ENCODE peak calls at places on chromosomes 16 and 17, in four cellular contexts. M, E, N and T are unnamed samples.

GRCh38 chr17:74840989-74841666 is 18.6 kb downstream of the GRIN2C start:
- DNase-seq in E (peak), M (no peak), N (peak), T (no peak)

GRCh38 chr16:56625140-56625942 is at the start of gene MT1E:
- DNase-seq in E (no peak), N (peak), M (peak), T (peak)

GRCh38 chr17:1485748-1486376 is 6.6 kb downstream of the MYO1C start:
- DNase-seq in N (no peak), M (peak), E (peak), T (peak)

GRCh38 chr17:35254107-35254802 is 11.4 kb downstream of the SLFN5 start:
- DNase-seq in E (no peak), N (peak), M (no peak), T (no peak)

GRCh38 chr16:19879241-19879792 is 5.3 kb downstream of the GPRC5B start:
- DNase-seq in N (peak), M (peak), E (no peak), T (peak)

GRCh38 chr17:27222515-27222914 is 71.4 kb upstream of the WSB1 start:
- DNase-seq in M (no peak), N (no peak), E (no peak), T (no peak)

GRCh38 chr16:27470567-27471431 is 68.8 kb downstream of the IL21R start:
- DNase-seq in M (no peak), N (peak), E (peak), T (no peak)

GRCh38 chr16:67246081-67246944 is 968 bp downstream of the FHOD1 start:
- DNase-seq in E (peak), N (peak), M (peak), T (peak)

GRCh38 chr17:66764559-66764958 is 70.4 kb upstream of the CACNG5 start:
- DNase-seq in E (no peak), M (no peak), N (no peak), T (no peak)

GRCh38 chr17:72351884-72352346 is 231.1 kb downstream of the SOX9 start:
- DNase-seq in E (no peak), N (no peak), M (peak), T (peak)

GRCh38 chr16:52469775-52470174 is 77.2 kb downstream of the TOX3 start:
- DNase-seq in M (no peak), E (no peak), N (peak), T (no peak)

GRCh38 chr17:30505868-30506417 is 28.7 kb downstream of the GOSR1 start:
- DNase-seq in M (no peak), N (no peak), E (no peak), T (no peak)

GRCh38 chr17:29133146-29133713 is 47.0 kb downstream of the MYO18A start:
- DNase-seq in N (no peak), M (no peak), E (peak), T (no peak)

GRCh38 chr16:16009396-16009795 is 60.0 kb downstream of the ABCC1 start:
- DNase-seq in E (no peak), M (no peak), N (no peak), T (no peak)

GRCh38 chr17:37361543-37361942 is 14.2 kb upstream of the C17orf78 start:
- DNase-seq in M (no peak), E (no peak), N (no peak), T (no peak)

GRCh38 chr17:47700471-47701449 is 6.8 kb downstream of the TBKBP1 start:
- DNase-seq in N (no peak), M (no peak), E (no peak), T (no peak)

GRCh38 chr16:85612801-85613608 is at the start of gene GSE1:
- DNase-seq in M (peak), E (peak), N (peak), T (peak)

GRCh38 chr16:17162560-17162959 is 308.2 kb downstream of the XYLT1 start:
- DNase-seq in N (no peak), M (no peak), E (no peak), T (no peak)

GRCh38 chr17:19021622-19022083 is 17.1 kb upstream of the FAM83G start:
- DNase-seq in E (peak), M (peak), N (no peak), T (peak)

GRCh38 chr17:19022747-19023146 is 18.2 kb upstream of the FAM83G start:
- DNase-seq in M (no peak), N (no peak), E (no peak), T (no peak)

GRCh38 chr17:19023209-19023999 is 18.8 kb upstream of the FAM83G start:
- DNase-seq in M (no peak), N (no peak), E (peak), T (no peak)

GRCh38 chr17:19020016-19020415 is 15.5 kb upstream of the FAM83G start:
- DNase-seq in M (no peak), N (no peak), E (no peak), T (no peak)

GRCh38 chr17:19022128-19022527 is 17.6 kb upstream of the FAM83G start:
- DNase-seq in E (no peak), N (no peak), M (no peak), T (no peak)
- TF ChIP-seq JUN in E (no peak), N (no peak), M (no peak), T (no peak)

DNA sequence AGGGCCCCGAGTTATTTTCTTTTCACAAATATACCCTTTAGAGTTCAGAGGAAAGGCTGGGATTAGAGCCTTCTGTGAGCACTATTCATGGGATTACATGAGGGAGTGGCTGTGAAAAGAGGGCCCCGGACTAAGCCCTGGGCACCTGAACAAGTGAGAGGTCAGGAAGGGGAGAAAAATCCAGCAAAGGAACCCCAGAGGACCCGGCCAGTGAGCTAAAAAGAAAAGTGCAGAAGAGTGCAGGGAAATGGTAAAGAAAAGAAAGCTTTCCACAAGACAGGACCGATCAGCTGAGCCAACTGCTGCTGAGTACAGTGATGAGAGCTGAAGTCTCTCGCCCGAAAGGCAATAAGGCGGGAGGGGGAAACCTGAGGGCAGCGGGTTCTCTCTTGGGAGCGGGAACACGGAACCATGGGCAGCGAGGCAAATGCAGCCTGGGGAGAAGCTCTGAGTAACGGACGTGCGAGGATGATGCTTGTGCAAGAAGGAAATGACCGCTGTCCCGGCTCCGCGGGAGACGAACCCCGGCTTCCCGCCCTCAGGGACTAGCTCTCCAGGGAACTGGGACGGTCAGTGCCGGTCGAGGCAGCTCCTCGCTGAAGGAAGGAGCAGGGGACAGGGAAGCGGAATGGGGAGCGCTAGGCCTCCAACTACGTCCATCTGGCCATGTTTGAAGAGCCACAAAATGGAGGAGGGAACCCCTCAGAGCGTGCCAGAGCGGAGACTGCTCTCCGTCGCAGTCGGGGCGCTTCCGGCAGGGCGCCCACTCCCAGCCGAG is 665 bp upstream of the ALDH3A2 start:
- DNase-seq in M (peak), E (no peak), N (peak), T (peak)
- TF ChIP-seq ATF3 in M (no peak), E (no peak), N (no peak), T (no peak)

DNA sequence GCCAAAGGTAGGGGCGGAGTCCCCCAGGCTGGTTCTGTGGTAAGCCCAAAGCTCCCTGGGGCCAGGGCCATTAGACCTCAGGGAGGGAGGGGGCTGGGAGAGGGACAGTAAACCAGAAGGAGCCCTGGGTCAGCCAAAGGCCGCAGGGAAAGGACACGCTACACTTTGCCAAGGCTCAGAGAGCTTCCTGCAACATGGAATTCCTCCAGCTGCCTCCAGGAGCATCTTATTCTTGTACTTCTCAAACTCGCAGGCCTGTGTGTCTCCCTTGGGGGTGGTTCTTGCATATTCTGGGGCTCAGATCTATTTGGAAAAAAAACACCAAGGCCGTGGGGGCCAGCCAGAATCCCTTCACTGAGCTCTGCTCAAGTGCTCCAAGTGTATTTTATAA is 25.1 kb downstream of the AKAP1 start:
- DNase-seq in N (no peak), M (no peak), E (no peak), T (no peak)
- TF ChIP-seq ATF2 in N (no peak), M (no peak), E (no peak), T (no peak)

GRCh38 chr17:50440172-50440837 is 14.3 kb downstream of the ACSF2 start:
- DNase-seq in E (no peak), M (no peak), N (peak), T (no peak)
- TF ChIP-seq JUN in E (no peak), M (no peak), N (no peak), T (no peak)

DNA sequence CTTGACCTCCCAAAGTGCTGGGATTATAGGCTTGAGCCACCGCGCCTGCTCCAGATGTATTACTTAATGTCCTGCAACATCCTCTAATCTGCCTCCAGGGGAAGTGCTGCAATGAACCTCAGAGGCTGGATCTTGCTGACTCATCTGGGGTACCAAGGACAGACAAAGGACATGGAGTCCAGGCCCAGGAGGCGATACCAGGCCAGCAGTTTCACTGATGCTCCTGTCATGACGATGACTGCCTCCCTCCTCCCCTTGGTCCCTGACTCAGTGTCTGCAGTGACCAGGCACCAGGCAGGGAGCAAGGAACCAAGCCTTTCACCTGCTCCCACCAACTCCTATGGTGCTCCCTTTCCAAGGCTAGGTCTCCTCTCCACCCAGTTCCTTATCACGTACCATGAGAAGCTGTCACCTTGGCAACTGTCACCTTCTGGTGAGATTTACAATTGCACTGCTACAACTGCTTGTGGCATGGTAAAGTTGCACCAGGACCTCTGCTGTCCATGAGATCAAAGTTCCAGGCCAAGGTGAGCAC is 21.6 kb upstream of the PHOSPHO1 start:
- DNase-seq in N (peak), E (peak), M (no peak), T (no peak)
- TF ChIP-seq ATF3 in N (no peak), E (no peak), M (no peak), T (no peak)